ENCODE peak calls at places on chromosomes 3 and 15, in ten cellular contexts. O is sigmoid colon, J is 8988T, Q is T-cell, P is A172, R is nucleus accumbens, W is epithelial cell of esophagus, C is GM12891, L is neural crest cell, K is EL. I is an unnamed sample.

GRCh38 chr3:174242311-174243041 is 616.7 kb upstream of the NAALADL2 start:
- DNase-seq in P (no peak), W (no peak), Q (no peak), K (no peak), O (no peak), J (no peak), R (no peak), L (no peak), C (no peak), I (no peak)

GRCh38 chr15:26771168-26771916 is 1.5 kb downstream of the GABRB3 start:
- DNase-seq in O (no peak), J (no peak), P (no peak), C (no peak), L (peak; percentile 78), R (no peak), W (peak; percentile 11), Q (no peak), K (no peak), I (no peak)

GRCh38 chr15:47184003-47184404 is 533.3 kb upstream of the SEMA6D start:
- DNase-seq in O (no peak), C (no peak), P (no peak), K (no peak), L (peak; percentile 41), J (no peak), R (no peak), Q (no peak), W (peak; percentile 42), I (peak; percentile 14)

GRCh38 chr15:77031376-77032050 is 36.6 kb downstream of the PSTPIP1 start:
- DNase-seq in O (peak; percentile 59), W (no peak), Q (no peak), K (peak; percentile 26), L (peak; percentile 4), C (peak; percentile 61), R (no peak), J (peak; percentile 24), P (peak; percentile 23), I (peak; percentile 13)

GRCh38 chr15:88649286-88649733 is 10.5 kb downstream of the ISG20 start:
- DNase-seq in W (peak; percentile 81), L (peak; percentile 16), R (peak; percentile 80), Q (peak; percentile 61), C (peak; percentile 50), K (peak; percentile 91), P (peak; percentile 71), J (no peak), O (peak; percentile 71), I (no peak)

GRCh38 chr15:66901336-66902100 is 163.9 kb upstream of the SMAD3 start:
- DNase-seq in Q (no peak), P (peak; percentile 56), K (peak; percentile 67), W (no peak), L (no peak), R (no peak), J (no peak), O (peak; percentile 39), C (no peak), I (no peak)

GRCh38 chr15:70236306-70237103 is 138.8 kb upstream of the TLE3 start:
- DNase-seq in O (peak; percentile 44), P (peak; percentile 41), L (no peak), R (no peak), J (no peak), W (peak; percentile 84), K (peak; percentile 90), C (no peak), Q (no peak), I (no peak)

GRCh38 chr3:74426571-74426970 is 187.9 kb downstream of the CNTN3 start:
- DNase-seq in C (no peak), J (no peak), L (no peak), K (peak; percentile 68), R (no peak), Q (no peak), O (no peak), W (peak; percentile 22), P (no peak), I (no peak)

GRCh38 chr3:42052132-42052866 is 38.9 kb upstream of the TRAK1 start:
- DNase-seq in K (peak; percentile 60), W (peak; percentile 43), O (peak; percentile 22), C (no peak), L (no peak), R (no peak), J (no peak), Q (no peak), P (peak; percentile 50), I (no peak)

GRCh38 chr15:96285715-96286367 is 44.7 kb upstream of the NR2F2 start:
- DNase-seq in J (no peak), O (no peak), R (no peak), C (no peak), K (no peak), L (no peak), Q (no peak), W (no peak), P (no peak), I (no peak)

GRCh38 chr3:105958237-105959000 is 89.6 kb upstream of the CBLB start:
- DNase-seq in L (no peak), W (peak; percentile 49), K (no peak), Q (no peak), P (no peak), O (no peak), C (no peak), R (no peak), J (no peak), I (no peak)

GRCh38 chr3:127052121-127052561 is 69.2 kb downstream of the PLXNA1 start:
- DNase-seq in W (no peak), P (no peak), Q (no peak), J (no peak), C (no peak), K (no peak), L (no peak), R (no peak), O (peak; percentile 76), I (no peak)

GRCh38 chr3:184805351-184806038 is 6.5 kb upstream of the VPS8 start:
- DNase-seq in P (no peak), O (no peak), K (no peak), R (no peak), C (no peak), J (no peak), L (no peak), Q (no peak), W (no peak), I (no peak)

GRCh38 chr3:13420817-13421755 is 964 bp upstream of the NUP210 start:
- DNase-seq in L (no peak), C (peak; percentile 46), O (no peak), P (peak; percentile 42), Q (peak; percentile 89), J (no peak), R (no peak), W (no peak), K (no peak), I (no peak)

I was measured in HuH-7.5.